ENCODE peak calls at places on chromosome 14, in ten cellular contexts. J, H, I, N, C, G, K, B, E and L are unnamed samples. For H3K4me1, the result is how much of the 10 kb centered on the place peaks cover.

GRCh38 chr14:94548999-94549985 is 11.9 kb upstream of the SERPINA4 start:
- DNase-seq in J (no peak), H (peak), I (peak), N (peak), C (peak), G (no peak), K (peak), B (peak), E (no peak), L (peak)

GRCh38 chr14:53152909-53153701 is at the start of gene DDHD1:
- DNase-seq in J (no peak), H (peak), I (peak), N (peak), C (peak), G (peak), K (peak), B (peak), E (peak), L (peak)

GRCh38 chr14:22537436-22538310 is 51.4 kb downstream of the DAD1 start:
- DNase-seq in J (no peak), H (no peak), I (no peak), N (no peak), C (no peak), G (peak), K (no peak), B (peak), E (no peak), L (no peak)

GRCh38 chr14:100660498-100661339 is 66.0 kb upstream of the DLK1 start:
- DNase-seq in J (peak), H (no peak), I (no peak), N (peak), C (no peak), G (no peak), K (no peak), B (no peak), E (no peak), L (no peak)

GRCh38 chr14:102479107-102479506 is 30.5 kb downstream of the ANKRD9 start:
- DNase-seq in J (no peak), H (no peak), I (no peak), N (no peak), C (no peak), G (no peak), K (no peak), B (no peak), E (no peak), L (no peak)

GRCh38 chr14:104297313-104297704 is 158.9 kb downstream of the KIF26A start:
- DNase-seq in J (no peak), H (peak), I (no peak), N (no peak), C (no peak), G (no peak), K (no peak), B (no peak), E (no peak), L (no peak)

GRCh38 chr14:80134321-80134720 is 77.0 kb downstream of the DIO2 start:
- DNase-seq in J (no peak), H (no peak), I (no peak), N (no peak), C (no peak), G (no peak), K (no peak), B (no peak), E (no peak), L (no peak)

GRCh38 chr14:90381999-90382451 is 14.8 kb upstream of the CALM1 start:
- DNase-seq in J (no peak), H (peak), I (peak), N (no peak), C (no peak), G (peak), K (peak), B (no peak), E (no peak), L (peak)

GRCh38 chr14:38723277-38723676 is 379.8 kb downstream of the SEC23A start:
- DNase-seq in J (no peak), H (no peak), I (no peak), N (no peak), C (no peak), G (no peak), K (no peak), B (no peak), E (no peak), L (no peak)

GRCh38 chr14:79809849-79810612 is 401.3 kb downstream of the DIO2 start:
- DNase-seq in J (no peak), H (no peak), I (no peak), N (peak), C (peak), G (no peak), K (no peak), B (no peak), E (no peak), L (peak)

GRCh38 chr14:21352587-21352986 is 31.2 kb downstream of the SUPT16H start:
- DNase-seq in J (no peak), H (no peak), I (no peak), N (no peak), C (no peak), G (no peak), K (no peak), B (no peak), E (no peak), L (no peak)

GRCh38 chr14:66008631-66009030 is 477.5 kb upstream of the CCDC196 start:
- DNase-seq in J (no peak), H (no peak), I (no peak), N (no peak), C (no peak), G (no peak), K (no peak), B (no peak), E (no peak), L (no peak)

GRCh38 chr14:53538316-53538851 is 385.3 kb upstream of the DDHD1 start:
- DNase-seq in J (no peak), H (no peak), I (no peak), N (peak), C (no peak), G (no peak), K (no peak), B (no peak), E (no peak), L (no peak)

GRCh38 chr14:76768201-76768656 is 7.0 kb downstream of the VASH1 start:
- DNase-seq in J (no peak), H (no peak), I (peak), N (no peak), C (no peak), G (peak), K (no peak), B (peak), E (no peak), L (no peak)

GRCh38 chr14:89851031-89851430 is 103.5 kb downstream of the EFCAB11 start:
- DNase-seq in J (no peak), H (no peak), I (no peak), N (peak), C (no peak), G (no peak), K (no peak), B (no peak), E (peak), L (no peak)

GRCh38 chr14:82239205-82239604 is 705.6 kb upstream of the SEL1L start:
- DNase-seq in J (no peak), H (no peak), I (no peak), N (no peak), C (no peak), G (no peak), K (no peak), B (no peak), E (no peak), L (no peak)

GRCh38 chr14:95758331-95758730 is 44.4 kb upstream of the TCL1A start:
- DNase-seq in J (no peak), H (no peak), I (no peak), N (no peak), C (no peak), G (no peak), K (no peak), B (no peak), E (no peak), L (no peak)

GRCh38 chr14:70808023-70808401 is 1.3 kb downstream of the MAP3K9 start:
- DNase-seq in J (no peak), H (no peak), I (no peak), N (no peak), C (peak), G (no peak), K (peak), B (peak), E (no peak), L (no peak)

GRCh38 chr14:68386446-68386845 is 406.4 kb downstream of the ZFP36L1 start:
- DNase-seq in J (no peak), H (no peak), I (no peak), N (no peak), C (no peak), G (no peak), K (no peak), B (no peak), E (no peak), L (no peak)

GRCh38 chr14:89296281-89296745 is 120.7 kb downstream of the FOXN3 start:
- DNase-seq in J (no peak), H (no peak), I (no peak), N (no peak), C (no peak), G (no peak), K (no peak), B (no peak), E (no peak), L (no peak)

GRCh38 chr14:23321572-23322547 is 603 bp downstream of the PABPN1 start:
- DNase-seq in J (no peak), H (peak), I (peak), N (peak), C (peak), G (no peak), K (peak), B (peak), E (no peak), L (peak)

GRCh38 chr14:84963518-84963917 is 566.4 kb upstream of the FLRT2 start:
- DNase-seq in J (no peak), H (no peak), I (no peak), N (no peak), C (no peak), G (no peak), K (no peak), B (no peak), E (no peak), L (no peak)

GRCh38 chr14:58677996-58678395 is 40.2 kb downstream of the DACT1 start:
- DNase-seq in J (no peak), H (no peak), I (no peak), N (no peak), C (no peak), G (no peak), K (no peak), B (no peak), E (no peak), L (no peak)

GRCh38 chr14:92553456-92553855 is 39.9 kb downstream of the RIN3 start:
- DNase-seq in J (no peak), H (no peak), I (no peak), N (peak), C (peak), G (peak), K (no peak), B (peak), E (no peak), L (no peak)

GRCh38 chr14:24414077-24414476 is 15.3 kb downstream of the NYNRIN start:
- DNase-seq in J (no peak), H (no peak), I (no peak), N (no peak), C (no peak), G (no peak), K (no peak), B (no peak), E (no peak), L (no peak)

GRCh38 chr14:22095845-22096510 is 422.4 kb upstream of the OR4E1 start:
- DNase-seq in J (no peak), H (no peak), I (no peak), N (peak), C (no peak), G (no peak), K (no peak), B (no peak), E (no peak), L (no peak)

GRCh38 chr14:80212025-80212402 is 710 bp upstream of the DIO2 start:
- DNase-seq in J (no peak), H (no peak), I (no peak), N (peak), C (peak), G (no peak), K (no peak), B (peak), E (no peak), L (no peak)

GRCh38 chr14:101491841-101492240 is 69.5 kb upstream of the DIO3 start:
- DNase-seq in J (no peak), H (no peak), I (no peak), N (no peak), C (no peak), G (peak), K (peak), B (no peak), E (no peak), L (no peak)

GRCh38 chr14:68791078-68791983 is 1.5 kb downstream of the ZFP36L1 start:
- DNase-seq in J (no peak), H (no peak), I (no peak), N (peak), C (no peak), G (peak), K (peak), B (no peak), E (peak), L (no peak)

GRCh38 chr14:69684461-69685183 is 73.2 kb downstream of the SUSD6 start:
- DNase-seq in J (no peak), H (no peak), I (no peak), N (no peak), C (no peak), G (no peak), K (no peak), B (no peak), E (no peak), L (no peak)

GRCh38 chr14:103418508-103418818 is 33.2 kb downstream of the MARK3 start:
- DNase-seq in J (no peak), H (no peak), I (no peak), N (peak), C (no peak), G (no peak), K (no peak), B (no peak), E (no peak), L (no peak)

GRCh38 chr14:96867634-96868033 is 70.5 kb downstream of the VRK1 start:
- DNase-seq in J (no peak), H (no peak), I (no peak), N (no peak), C (no peak), G (no peak), K (no peak), B (no peak), E (no peak), L (no peak)

GRCh38 chr14:54704768-54705167 is 137.8 kb downstream of the SAMD4A start:
- DNase-seq in J (no peak), H (no peak), I (no peak), N (no peak), C (no peak), G (no peak), K (no peak), B (no peak), E (no peak), L (no peak)
- TF ChIP-seq CTCF in J (no peak), H (no peak), I (no peak), N (no peak), C (no peak), G (no peak), K (no peak), B (no peak), E (no peak), L (no peak)

GRCh38 chr14:73773441-73774243 is 59.5 kb upstream of the PNMA1 start:
- DNase-seq in J (no peak), H (no peak), I (no peak), N (no peak), C (no peak), G (no peak), K (no peak), B (no peak), E (no peak), L (no peak)

GRCh38 chr14:73774671-73775070 is 60.5 kb upstream of the PNMA1 start:
- DNase-seq in J (no peak), H (no peak), I (no peak), N (no peak), C (no peak), G (no peak), K (no peak), B (no peak), E (no peak), L (no peak)

GRCh38 chr14:73775339-73776193 is 61.4 kb upstream of the PNMA1 start:
- DNase-seq in J (no peak), H (no peak), I (no peak), N (no peak), C (no peak), G (no peak), K (no peak), B (no peak), E (no peak), L (no peak)

GRCh38 chr14:73776194-73776537 is 62.0 kb upstream of the PNMA1 start:
- DNase-seq in J (no peak), H (no peak), I (no peak), N (no peak), C (no peak), G (no peak), K (no peak), B (no peak), E (no peak), L (no peak)

GRCh38 chr14:73774244-73774575 is 60.0 kb upstream of the PNMA1 start:
- DNase-seq in J (no peak), H (no peak), I (no peak), N (no peak), C (no peak), G (no peak), K (no peak), B (no peak), E (peak), L (no peak)
- H3K4me1 ChIP-seq in J (under half), H (under half), I (half or more), N (under half), C (under half), G (under half), K (half or more), B (under half), E (half or more), L (under half)

GRCh38 chr14:34496679-34497513 is 34.9 kb upstream of the SPTSSA start:
- DNase-seq in J (peak), H (no peak), I (peak), N (peak), C (peak), G (peak), K (peak), B (no peak), E (peak), L (no peak)
- TF ChIP-seq CTCF in J (peak), H (no peak), I (no peak), N (peak), C (peak), G (no peak), K (no peak), B (peak), E (peak), L (no peak)

GRCh38 chr14:51627313-51627712 is 24.4 kb upstream of the FRMD6 start:
- DNase-seq in J (no peak), H (no peak), I (no peak), N (no peak), C (no peak), G (no peak), K (no peak), B (no peak), E (no peak), L (no peak)

GRCh38 chr14:51630987-51631386 is 20.7 kb upstream of the FRMD6 start:
- DNase-seq in J (no peak), H (no peak), I (no peak), N (no peak), C (no peak), G (no peak), K (no peak), B (no peak), E (no peak), L (no peak)

GRCh38 chr14:51626185-51626584 is 25.5 kb upstream of the FRMD6 start:
- DNase-seq in J (no peak), H (no peak), I (no peak), N (no peak), C (no peak), G (no peak), K (no peak), B (no peak), E (no peak), L (no peak)

GRCh38 chr14:51626788-51627187 is 24.9 kb upstream of the FRMD6 start:
- DNase-seq in J (no peak), H (no peak), I (no peak), N (no peak), C (no peak), G (no peak), K (no peak), B (no peak), E (no peak), L (no peak)

DNA sequence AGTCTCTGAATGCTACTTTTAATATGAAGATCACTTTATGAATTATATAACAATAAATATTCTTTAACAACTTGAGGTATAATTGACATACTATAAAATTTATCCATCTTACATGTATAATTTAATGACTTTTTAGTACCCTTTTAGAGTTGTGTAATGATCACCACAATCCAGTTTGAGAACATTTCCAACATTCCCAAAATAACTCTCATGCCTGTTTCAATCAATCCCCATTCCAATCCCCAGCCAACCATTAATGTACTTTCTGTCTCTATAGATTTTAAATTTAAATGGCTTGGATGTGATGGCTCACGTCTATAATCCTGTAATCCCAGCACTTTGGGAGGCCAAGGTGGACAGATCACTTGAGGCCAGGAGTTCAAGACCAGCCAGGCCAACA is 23.5 kb upstream of the FRMD6 start:
- DNase-seq in J (no peak), H (no peak), I (no peak), N (no peak), C (no peak), G (no peak), K (no peak), B (no peak), E (no peak), L (no peak)
- H3K4me1 ChIP-seq in J (under half), H (under half), I (under half), N (under half), C (under half), G (under half), K (under half), B (under half), E (under half), L (under half)

DNA sequence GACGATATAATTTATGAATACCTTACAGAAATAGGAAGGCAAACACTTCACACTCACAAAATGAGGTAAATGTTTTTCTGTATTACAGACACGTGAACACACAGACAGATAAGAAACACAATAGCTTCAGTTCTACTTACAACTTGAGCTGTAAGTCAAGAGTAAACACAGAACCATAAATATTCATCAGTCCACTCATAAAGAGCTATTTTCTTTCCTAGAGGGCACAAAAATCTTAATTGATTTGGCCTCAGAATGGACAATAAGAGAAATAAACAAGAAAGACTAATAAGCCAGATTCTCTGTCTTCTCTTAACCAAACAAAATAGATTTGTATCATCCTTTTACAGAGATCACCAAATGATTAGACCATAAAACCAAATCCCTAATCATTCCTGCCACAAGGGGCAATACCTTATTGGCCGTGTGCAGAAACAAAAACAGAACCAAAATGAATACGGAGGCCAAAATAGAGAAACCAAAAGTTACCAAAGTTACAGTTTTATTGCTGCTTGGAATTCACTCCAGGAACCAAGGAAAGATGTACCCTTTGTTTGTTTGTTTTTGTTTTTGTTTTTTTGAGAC is 38.1 kb upstream of the GARIN2 start:
- DNase-seq in J (no peak), H (no peak), I (no peak), N (no peak), C (no peak), G (no peak), K (no peak), B (no peak), E (no peak), L (no peak)
- TF ChIP-seq CTCF in J (no peak), H (no peak), I (peak), N (peak), C (no peak), G (peak), K (peak), B (peak), E (no peak), L (peak)

DNA sequence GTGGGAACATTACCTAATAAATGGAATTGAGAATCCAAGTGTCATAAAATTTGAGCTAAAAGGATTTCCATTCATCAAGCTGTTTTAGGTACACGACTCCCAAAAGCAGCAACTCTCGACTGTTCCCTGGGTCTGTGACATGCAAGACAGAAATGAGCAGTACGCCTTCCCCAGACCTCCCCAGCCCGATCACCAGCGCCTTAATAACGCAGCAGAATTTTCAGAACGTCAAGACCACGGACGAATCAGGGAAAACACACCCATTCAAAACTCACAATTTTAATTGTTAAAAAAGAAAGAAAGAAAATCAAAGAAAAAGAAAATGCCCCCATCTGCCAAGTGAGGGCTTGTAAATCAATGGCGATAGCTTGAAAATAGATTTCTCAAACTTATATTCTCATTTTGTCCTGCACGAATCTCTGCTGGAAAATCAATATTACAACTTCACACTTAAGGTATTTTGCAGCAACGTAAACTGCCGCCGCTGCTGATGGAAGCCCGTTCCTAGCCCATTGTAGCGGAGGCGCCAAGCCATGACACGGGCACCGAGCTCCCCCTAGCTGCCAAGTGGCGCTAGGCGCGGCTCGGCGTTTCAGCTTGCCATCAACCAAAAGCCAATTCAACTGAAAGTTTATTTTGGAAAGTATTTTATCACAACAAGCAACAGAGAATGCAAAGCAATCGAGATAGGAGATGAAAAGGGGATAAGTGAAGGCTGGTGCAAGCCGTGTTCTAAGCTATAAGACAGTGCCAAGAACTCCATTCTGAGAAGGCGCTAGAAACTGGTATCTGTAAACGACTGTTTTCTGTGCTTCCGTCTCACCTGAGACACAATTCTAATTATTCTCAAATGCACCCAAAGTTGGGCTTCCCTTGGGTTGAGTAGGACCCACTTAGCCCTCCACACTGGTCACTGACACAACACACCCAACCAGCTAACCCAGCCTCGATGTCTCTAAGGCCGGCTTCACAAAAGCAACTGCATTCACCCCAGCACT is 5.5 kb downstream of the BCL11B start:
- DNase-seq in J (no peak), H (peak), I (peak), N (peak), C (peak), G (peak), K (peak), B (peak), E (no peak), L (peak)
- H3K4me1 ChIP-seq in J (half or more), H (under half), I (under half), N (under half), C (under half), G (under half), K (under half), B (under half), E (under half), L (under half)